ENCODE peak calls at places on chromosomes 3 and 15, in five cellular contexts. One of them, this sample, is unnamed.

GRCh38 chr3:183306798-183307671 is 54.0 kb downstream of the B3GNT5 start:
- DNase-seq in testis: peak
- DNase-seq in tibial artery: peak
- DNase-seq in mesothelial cell of epicardium: no peak
- DNase-seq in A549: no peak
- DNase-seq in this sample: no peak

GRCh38 chr15:100520132-100520921 is 8.4 kb downstream of the CERS3 start:
- DNase-seq in testis: no peak
- DNase-seq in tibial artery: no peak
- DNase-seq in mesothelial cell of epicardium: no peak
- DNase-seq in A549: no peak
- DNase-seq in this sample: no peak

GRCh38 chr15:52733696-52734255 is 54.6 kb upstream of the ATOSA start:
- DNase-seq in testis: peak
- DNase-seq in tibial artery: no peak
- DNase-seq in mesothelial cell of epicardium: no peak
- DNase-seq in A549: no peak
- DNase-seq in this sample: no peak

GRCh38 chr15:66369773-66370651 is 13.5 kb upstream of the TIPIN start:
- DNase-seq in testis: no peak
- DNase-seq in tibial artery: no peak
- DNase-seq in mesothelial cell of epicardium: no peak
- DNase-seq in A549: peak
- DNase-seq in this sample: no peak

GRCh38 chr15:88664151-88664778 is 25.4 kb downstream of the ISG20 start:
- DNase-seq in testis: peak
- DNase-seq in tibial artery: no peak
- DNase-seq in mesothelial cell of epicardium: no peak
- DNase-seq in A549: no peak
- DNase-seq in this sample: no peak

GRCh38 chr3:137766069-137766960 is 2.2 kb downstream of the SOX14 start:
- DNase-seq in testis: no peak
- DNase-seq in tibial artery: no peak
- DNase-seq in mesothelial cell of epicardium: no peak
- DNase-seq in A549: no peak
- DNase-seq in this sample: no peak

GRCh38 chr15:68775671-68776476 is 44.8 kb downstream of the ANP32A start:
- DNase-seq in testis: peak
- DNase-seq in tibial artery: peak
- DNase-seq in mesothelial cell of epicardium: no peak
- DNase-seq in A549: no peak
- DNase-seq in this sample: no peak

GRCh38 chr3:108863799-108864135 is 41.2 kb downstream of the TRAT1 start:
- DNase-seq in testis: no peak
- DNase-seq in tibial artery: no peak
- DNase-seq in mesothelial cell of epicardium: no peak
- DNase-seq in A549: no peak
- DNase-seq in this sample: no peak

GRCh38 chr3:55708921-55709320 is 221.8 kb upstream of the WNT5A start:
- DNase-seq in testis: no peak
- DNase-seq in tibial artery: no peak
- DNase-seq in mesothelial cell of epicardium: no peak
- DNase-seq in A549: no peak
- DNase-seq in this sample: no peak

GRCh38 chr3:114404590-114404989 is 110.8 kb downstream of the TIGIT start:
- DNase-seq in testis: no peak
- DNase-seq in tibial artery: no peak
- DNase-seq in mesothelial cell of epicardium: no peak
- DNase-seq in A549: no peak
- DNase-seq in this sample: no peak

GRCh38 chr3:131353016-131353877 is 28.3 kb upstream of the NUDT16 start:
- DNase-seq in testis: no peak
- DNase-seq in tibial artery: no peak
- DNase-seq in mesothelial cell of epicardium: no peak
- DNase-seq in A549: no peak
- DNase-seq in this sample: no peak

GRCh38 chr3:171700157-171700556 is 110.1 kb downstream of the PLD1 start:
- DNase-seq in testis: no peak
- DNase-seq in tibial artery: no peak
- DNase-seq in mesothelial cell of epicardium: no peak
- DNase-seq in A549: no peak
- DNase-seq in this sample: no peak

GRCh38 chr3:32913790-32914446 is 37.5 kb upstream of the CCR4 start:
- DNase-seq in testis: peak
- DNase-seq in tibial artery: peak
- DNase-seq in mesothelial cell of epicardium: no peak
- DNase-seq in A549: no peak
- DNase-seq in this sample: no peak

GRCh38 chr3:194138098-194138474 is 2.1 kb downstream of the HES1 start:
- DNase-seq in testis: peak
- DNase-seq in tibial artery: no peak
- DNase-seq in mesothelial cell of epicardium: no peak
- DNase-seq in A549: no peak
- DNase-seq in this sample: no peak

GRCh38 chr15:82709421-82710207 is at the start of gene AP3B2:
- DNase-seq in testis: peak
- DNase-seq in tibial artery: no peak
- DNase-seq in mesothelial cell of epicardium: peak
- DNase-seq in A549: peak
- DNase-seq in this sample: peak

DNA sequence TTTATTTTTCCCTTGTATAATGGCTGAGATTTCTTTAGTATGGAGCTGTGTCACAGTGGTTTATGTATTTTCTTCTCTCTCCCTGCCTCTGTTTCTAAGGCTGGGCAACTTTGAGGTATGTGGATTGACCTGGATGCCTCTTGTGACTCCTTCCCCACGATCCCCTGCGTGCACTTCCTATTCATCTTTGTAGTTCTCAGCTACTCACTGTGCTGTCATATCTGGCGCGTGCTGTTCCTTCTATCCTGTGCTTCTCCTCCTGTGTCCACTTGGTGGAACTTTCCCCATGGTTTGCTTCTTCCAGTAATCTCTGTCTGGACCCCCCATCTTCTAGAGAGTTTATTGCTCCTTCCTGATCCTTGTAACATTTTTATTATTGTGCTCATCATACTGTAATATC is 97.3 kb downstream of the AKAP13 start:
- DNase-seq in testis: peak
- DNase-seq in tibial artery: no peak
- DNase-seq in mesothelial cell of epicardium: no peak
- DNase-seq in A549: peak
- DNase-seq in this sample: no peak
- TF ChIP-seq CTCF in testis: no peak
- TF ChIP-seq CTCF in tibial artery: no peak
- TF ChIP-seq CTCF in mesothelial cell of epicardium: no peak
- TF ChIP-seq CTCF in A549: no peak
- TF ChIP-seq CTCF in this sample: no peak

GRCh38 chr3:87307805-87308204 is 31.4 kb upstream of the POU1F1 start:
- DNase-seq in testis: no peak
- DNase-seq in tibial artery: no peak
- DNase-seq in mesothelial cell of epicardium: no peak
- DNase-seq in A549: no peak
- DNase-seq in this sample: no peak
- TF ChIP-seq CTCF in testis: no peak
- TF ChIP-seq CTCF in tibial artery: no peak
- TF ChIP-seq CTCF in mesothelial cell of epicardium: no peak
- TF ChIP-seq CTCF in A549: no peak
- TF ChIP-seq CTCF in this sample: no peak

DNA sequence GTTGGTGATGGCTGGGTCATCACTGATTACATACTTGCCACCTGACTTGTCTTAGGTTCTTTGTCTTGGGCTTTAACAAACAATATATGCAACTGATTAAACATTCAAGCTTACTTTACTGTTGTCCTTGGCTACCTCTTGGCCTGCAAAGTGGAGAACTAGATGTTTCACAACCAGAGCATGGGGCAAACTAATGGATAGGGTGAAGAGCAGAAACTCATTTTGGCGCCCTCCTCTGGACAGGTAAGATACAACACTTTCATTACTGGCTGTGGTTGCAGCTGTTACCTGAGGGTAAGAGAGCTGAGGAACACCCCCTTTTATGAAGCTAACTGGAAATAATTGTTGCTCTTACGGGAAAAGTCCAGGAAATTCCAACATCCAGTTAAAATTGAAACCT is 262.1 kb downstream of the NAALADL2 start:
- DNase-seq in testis: peak
- DNase-seq in tibial artery: no peak
- DNase-seq in mesothelial cell of epicardium: no peak
- DNase-seq in A549: no peak
- DNase-seq in this sample: no peak
- TF ChIP-seq CTCF in testis: no peak
- TF ChIP-seq CTCF in tibial artery: no peak
- TF ChIP-seq CTCF in mesothelial cell of epicardium: no peak
- TF ChIP-seq CTCF in A549: no peak
- TF ChIP-seq CTCF in this sample: peak

GRCh38 chr15:74179983-74180688 is 6.6 kb downstream of the ISLR start:
- DNase-seq in testis: no peak
- DNase-seq in tibial artery: peak
- DNase-seq in mesothelial cell of epicardium: no peak
- DNase-seq in A549: no peak
- DNase-seq in this sample: no peak
- TF ChIP-seq CTCF in testis: no peak
- TF ChIP-seq CTCF in tibial artery: no peak
- TF ChIP-seq CTCF in mesothelial cell of epicardium: no peak
- TF ChIP-seq CTCF in A549: no peak
- TF ChIP-seq CTCF in this sample: no peak

DNA sequence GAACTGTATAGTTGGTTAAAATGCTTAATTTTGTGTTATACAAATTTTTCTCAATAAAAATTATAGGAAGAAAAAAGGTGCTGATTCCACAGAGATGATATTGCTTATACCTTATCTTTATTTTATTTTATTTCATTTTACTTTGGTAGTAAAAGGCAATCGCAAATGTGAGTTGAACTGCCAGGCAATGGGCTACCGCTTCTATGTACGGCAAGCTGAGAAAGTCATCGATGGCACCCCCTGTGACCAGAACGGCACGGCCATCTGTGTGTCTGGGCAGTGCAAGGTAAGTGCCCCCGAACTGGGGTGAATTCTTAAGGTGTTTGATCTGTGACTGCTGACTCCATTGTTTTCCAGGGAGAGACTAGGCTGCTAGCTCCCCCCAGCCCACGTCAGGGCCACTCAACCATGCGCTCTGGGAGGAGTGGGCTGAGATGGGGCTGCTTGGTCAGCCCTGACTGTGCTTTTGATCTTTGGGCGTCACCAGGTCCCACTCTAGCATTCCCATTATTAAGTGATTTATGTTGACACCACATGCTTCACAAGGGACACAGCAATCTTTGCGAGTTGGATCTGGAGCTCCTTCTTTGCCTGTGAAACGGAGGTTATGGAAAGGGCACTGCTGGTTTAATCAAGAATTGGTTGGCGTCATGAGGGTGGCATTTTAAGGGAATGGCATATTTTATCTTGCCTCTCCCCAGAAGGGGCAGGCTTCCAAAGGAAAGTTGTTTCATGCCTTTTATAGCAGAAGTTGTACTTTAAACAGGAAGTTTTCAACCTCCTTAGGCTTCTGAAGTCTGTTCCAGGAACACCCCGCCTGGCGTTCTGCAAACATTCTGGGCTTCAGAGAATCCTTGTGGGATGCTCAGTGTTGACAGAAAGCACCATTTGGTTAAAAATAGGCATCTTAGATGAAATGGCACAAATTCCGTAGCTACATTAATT is 296.5 kb downstream of the THSD4 start:
- DNase-seq in testis: no peak
- DNase-seq in tibial artery: peak
- DNase-seq in mesothelial cell of epicardium: no peak
- DNase-seq in A549: peak
- DNase-seq in this sample: no peak
- TF ChIP-seq CTCF in testis: no peak
- TF ChIP-seq CTCF in tibial artery: peak
- TF ChIP-seq CTCF in mesothelial cell of epicardium: peak
- TF ChIP-seq CTCF in A549: peak
- TF ChIP-seq CTCF in this sample: no peak

GRCh38 chr15:32029409-32029861 is 880 bp upstream of the CHRNA7 start:
- DNase-seq in testis: peak
- DNase-seq in tibial artery: no peak
- DNase-seq in mesothelial cell of epicardium: peak
- DNase-seq in A549: peak
- DNase-seq in this sample: no peak
- TF ChIP-seq CTCF in testis: no peak
- TF ChIP-seq CTCF in tibial artery: no peak
- TF ChIP-seq CTCF in mesothelial cell of epicardium: no peak
- TF ChIP-seq CTCF in A549: peak
- TF ChIP-seq CTCF in this sample: peak

GRCh38 chr3:153625506-153625905 is 463.5 kb downstream of the RAP2B start:
- DNase-seq in testis: no peak
- DNase-seq in tibial artery: no peak
- DNase-seq in mesothelial cell of epicardium: no peak
- DNase-seq in A549: no peak
- DNase-seq in this sample: no peak
- TF ChIP-seq CTCF in testis: no peak
- TF ChIP-seq CTCF in tibial artery: no peak
- TF ChIP-seq CTCF in mesothelial cell of epicardium: no peak
- TF ChIP-seq CTCF in A549: no peak
- TF ChIP-seq CTCF in this sample: peak

DNA sequence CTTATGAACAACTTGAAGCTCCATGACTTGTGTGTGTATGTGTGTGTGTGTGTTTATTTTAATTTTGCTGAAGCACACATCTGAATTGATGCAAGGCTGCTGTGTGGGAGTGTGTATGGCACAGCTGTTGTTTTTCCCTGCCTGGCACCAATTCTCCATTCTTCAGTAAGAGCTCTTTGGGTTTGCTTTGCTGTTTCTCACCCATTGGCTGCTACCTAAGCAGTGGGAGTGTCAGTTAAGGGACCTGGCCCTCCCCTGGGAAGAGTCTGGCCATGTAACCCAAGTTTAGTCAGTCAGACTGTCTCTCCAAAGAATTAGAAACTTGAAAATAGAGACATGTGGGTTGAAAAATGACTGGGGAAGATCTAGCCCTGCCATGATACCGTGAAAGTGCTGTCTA is 126.2 kb upstream of the SYNPR start:
- DNase-seq in testis: no peak
- DNase-seq in tibial artery: no peak
- DNase-seq in mesothelial cell of epicardium: no peak
- DNase-seq in A549: no peak
- DNase-seq in this sample: no peak
- TF ChIP-seq CTCF in testis: no peak
- TF ChIP-seq CTCF in tibial artery: no peak
- TF ChIP-seq CTCF in mesothelial cell of epicardium: no peak
- TF ChIP-seq CTCF in A549: no peak
- TF ChIP-seq CTCF in this sample: no peak

GRCh38 chr3:47440131-47440530 is 35.6 kb downstream of the SCAP start:
- DNase-seq in testis: no peak
- DNase-seq in tibial artery: peak
- DNase-seq in mesothelial cell of epicardium: no peak
- DNase-seq in A549: no peak
- DNase-seq in this sample: no peak
- TF ChIP-seq CTCF in testis: no peak
- TF ChIP-seq CTCF in tibial artery: no peak
- TF ChIP-seq CTCF in mesothelial cell of epicardium: no peak
- TF ChIP-seq CTCF in A549: peak
- TF ChIP-seq CTCF in this sample: peak